ENCODE peak calls at places on chromosomes 16 and 17, in ten cellular contexts. Z is dorsolateral prefrontal cortex; H is T-helper 1 cell; O is cerebellum; Q is substantia nigra; R is kidney tubule cell; U is left ventricle myocardium inferior; E is neural progenitor cell; G is stimulated activated CD4-positive, alpha-beta T cell treated with anti-CD3 and anti-CD28 coated beads, Interleukin-1b, Interleukin-23, amount 100 ng/mL, for 1 hour; N is SW 1271. P is an unnamed sample.

GRCh38 chr17:40862985-40863733 is 3.9 kb downstream of the KRT12 start:
- DNase-seq in Z (no peak), H (no peak), O (no peak), Q (no peak), R (no peak), U (no peak), E (peak; percentile 65), G (no peak), N (no peak), P (no peak)

GRCh38 chr16:23729503-23730424 is 16.7 kb upstream of the ERN2 start:
- DNase-seq in Z (no peak), H (no peak), O (no peak), Q (no peak), R (peak; percentile 19), U (no peak), E (no peak), G (no peak), N (no peak), P (no peak)

GRCh38 chr16:66204761-66205160 is 161.7 kb upstream of the CDH5 start:
- DNase-seq in Z (no peak), H (no peak), O (no peak), Q (no peak), R (no peak), U (no peak), E (no peak), G (no peak), N (no peak), P (no peak)

GRCh38 chr16:67516296-67517177 is 12.1 kb upstream of the RIPOR1 start:
- DNase-seq in Z (no peak), H (no peak), O (no peak), Q (no peak), R (peak; percentile 92), U (no peak), E (no peak), G (no peak), N (no peak), P (no peak)

GRCh38 chr17:29347831-29348281 is 42.3 kb upstream of the TAOK1 start:
- DNase-seq in Z (no peak), H (no peak), O (no peak), Q (no peak), R (peak; percentile 53), U (no peak), E (no peak), G (no peak), N (no peak), P (no peak)

GRCh38 chr17:82332669-82333278 is 792 bp downstream of the SECTM1 start:
- DNase-seq in Z (no peak), H (no peak), O (peak; percentile 21), Q (no peak), R (peak; percentile 73), U (peak; percentile 48), E (no peak), G (no peak), N (no peak), P (no peak)

GRCh38 chr17:57662644-57663308 is 82.3 kb downstream of the CCDC182 start:
- DNase-seq in Z (peak; percentile 98), H (peak; percentile 15), O (peak; percentile 98), Q (peak; percentile 99), R (peak; percentile 99), U (peak; percentile 96), E (peak; percentile 97), G (no peak), N (peak; percentile 4), P (peak; percentile 17)

GRCh38 chr17:76866774-76867577 is 1.2 kb upstream of the MGAT5B start:
- DNase-seq in Z (no peak), H (no peak), O (no peak), Q (no peak), R (peak; percentile 70), U (no peak), E (no peak), G (no peak), N (no peak), P (no peak)

GRCh38 chr17:67520282-67520906 is 143.3 kb downstream of the PITPNC1 start:
- DNase-seq in Z (no peak), H (no peak), O (no peak), Q (no peak), R (peak; percentile 28), U (no peak), E (no peak), G (no peak), N (no peak), P (no peak)

GRCh38 chr16:1464196-1464893 is 10.5 kb downstream of the CLCN7 start:
- DNase-seq in Z (no peak), H (no peak), O (no peak), Q (no peak), R (no peak), U (no peak), E (no peak), G (no peak), N (no peak), P (no peak)

GRCh38 chr16:85428168-85428898 is 184.8 kb upstream of the GSE1 start:
- DNase-seq in Z (peak; percentile 58), H (peak; percentile 24), O (peak; percentile 66), Q (no peak), R (peak; percentile 35), U (peak; percentile 35), E (peak; percentile 60), G (no peak), N (peak; percentile 7), P (peak; percentile 36)

GRCh38 chr16:85715169-85716015 is 26.6 kb upstream of the GINS2 start:
- DNase-seq in Z (no peak), H (no peak), O (no peak), Q (no peak), R (no peak), U (no peak), E (peak; percentile 63), G (no peak), N (no peak), P (no peak)

GRCh38 chr16:86222541-86222940 is 287.8 kb upstream of the FOXF1 start:
- DNase-seq in Z (no peak), H (no peak), O (no peak), Q (no peak), R (no peak), U (no peak), E (peak; percentile 27), G (no peak), N (no peak), P (no peak)

GRCh38 chr16:29743827-29744531 is 1.8 kb downstream of the C16orf54 start:
- DNase-seq in Z (no peak), H (peak; percentile 42), O (no peak), Q (no peak), R (no peak), U (no peak), E (no peak), G (no peak), N (no peak), P (peak; percentile 32)

GRCh38 chr17:77308768-77309726 is 168.3 kb downstream of the SEC14L1 start:
- DNase-seq in Z (no peak), H (no peak), O (no peak), Q (peak; percentile 66), R (peak; percentile 57), U (no peak), E (no peak), G (no peak), N (no peak), P (no peak)